ENCODE peak calls at places on chromosomes 16 and 17, in nine cellular contexts. K is prostate gland, D is ovary, W is IMR-90, R is Peyer's patch, T is stomach, H is A549, O is transverse colon, Z is heart left ventricle. L is an unnamed sample.

GRCh38 chr17:17713839-17714238 is 32.6 kb downstream of the RAI1 start:
- DNase-seq in T (peak; percentile 69), H (no peak), D (no peak), Z (peak; percentile 67), O (no peak), K (no peak), W (peak; percentile 55), R (no peak), L (no peak)

GRCh38 chr16:72763927-72764628 is 283.9 kb downstream of the ZFHX3 start:
- DNase-seq in K (no peak), O (no peak), H (no peak), R (no peak), D (no peak), T (no peak), Z (no peak), W (no peak), L (no peak)

GRCh38 chr16:2216330-2216729 is 1.7 kb upstream of the PGP start:
- DNase-seq in W (no peak), O (no peak), R (no peak), T (no peak), Z (no peak), K (no peak), D (no peak), H (no peak), L (no peak)

GRCh38 chr17:34252138-34252889 is 2.8 kb upstream of the CCL2 start:
- DNase-seq in W (peak; percentile 95), T (peak; percentile 75), R (peak; percentile 85), H (peak; percentile 84), O (peak; percentile 81), K (peak; percentile 89), D (peak; percentile 89), Z (peak; percentile 98), L (no peak)

GRCh38 chr16:70704586-70704985 is 18.7 kb upstream of the MTSS2 start:
- DNase-seq in W (no peak), Z (no peak), O (no peak), K (no peak), H (no peak), R (no peak), D (no peak), T (no peak), L (no peak)

GRCh38 chr17:82020874-82021727 is 1.6 kb downstream of the CENPX start:
- DNase-seq in H (peak; percentile 90), T (peak; percentile 81), D (peak; percentile 59), O (peak; percentile 80), R (peak; percentile 87), K (peak; percentile 72), Z (peak; percentile 76), W (peak; percentile 75), L (peak; percentile 79)

GRCh38 chr17:36614974-36615373 is 13.6 kb downstream of the MRM1 start:
- DNase-seq in R (no peak), Z (no peak), H (no peak), O (no peak), K (no peak), T (no peak), W (no peak), D (no peak), L (no peak)

GRCh38 chr17:13572581-13572980 is 29.1 kb downstream of the HS3ST3A1 start:
- DNase-seq in W (no peak), R (no peak), H (no peak), Z (no peak), D (no peak), K (no peak), O (no peak), T (no peak), L (no peak)

GRCh38 chr17:40912506-40913220 is 24.8 kb downstream of the KRT23 start:
- DNase-seq in W (no peak), H (no peak), Z (no peak), R (no peak), D (no peak), T (no peak), K (no peak), O (no peak), L (no peak)

GRCh38 chr16:17392857-17393421 is 77.8 kb downstream of the XYLT1 start:
- DNase-seq in O (no peak), W (no peak), Z (no peak), T (no peak), K (no peak), H (no peak), R (peak; percentile 41), D (no peak), L (no peak)

GRCh38 chr17:76791053-76791980 is 53.4 kb downstream of the MFSD11 start:
- DNase-seq in R (peak; percentile 62), W (peak; percentile 38), O (peak; percentile 63), H (peak; percentile 34), D (peak; percentile 10), T (peak; percentile 27), Z (no peak), K (no peak), L (peak; percentile 63)

GRCh38 chr16:68374961-68375660 is 64.3 kb downstream of the PRMT7 start:
- DNase-seq in K (no peak), D (no peak), T (no peak), H (peak; percentile 22), R (no peak), W (no peak), O (no peak), Z (peak; percentile 11), L (no peak)

DNA sequence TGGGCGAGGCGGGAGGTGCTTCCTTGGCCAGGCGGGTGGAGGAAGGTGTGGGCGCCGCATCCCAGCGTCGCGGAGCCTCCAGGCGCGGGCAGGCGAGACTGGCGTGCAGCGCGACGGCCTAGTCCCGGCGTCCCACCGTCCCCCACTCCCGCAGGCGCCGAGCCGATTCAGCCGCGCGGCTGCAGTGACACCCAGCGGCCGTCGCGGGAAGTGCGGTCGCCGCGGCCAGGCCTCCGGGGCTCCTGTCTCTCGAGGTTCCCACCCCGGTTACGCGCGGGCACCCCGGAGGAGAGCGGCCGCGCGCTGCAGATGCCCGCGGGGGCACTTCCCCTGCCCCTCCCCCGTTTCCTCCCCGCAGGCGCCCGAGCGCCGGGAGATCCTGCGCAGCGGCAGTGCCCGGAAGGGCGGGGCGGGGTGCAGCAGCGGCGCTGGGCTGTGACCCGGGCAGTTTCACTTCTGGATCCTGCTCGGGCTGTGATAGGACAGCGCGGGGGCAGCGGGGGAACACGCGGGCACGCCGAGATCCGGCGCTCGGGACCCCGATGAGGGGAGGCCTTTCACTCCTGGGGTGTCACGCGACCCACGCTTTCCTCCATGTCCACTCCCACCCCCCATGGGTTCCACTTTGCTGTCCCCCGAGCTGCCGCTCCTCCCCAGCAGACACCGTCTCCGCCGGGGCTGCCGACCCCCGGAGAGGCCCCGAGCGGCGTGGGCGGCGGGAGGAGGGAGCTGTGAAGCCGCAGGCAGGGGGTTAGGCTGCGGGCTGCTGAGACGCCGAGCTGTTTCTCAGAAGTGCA is 16.6 kb downstream of the GRB7 start:
- DNase-seq in Z (peak; percentile 95), H (peak; percentile 85), R (peak; percentile 98), K (peak; percentile 81), D (peak; percentile 87), W (peak; percentile 74), O (peak; percentile 97), T (peak; percentile 96), L (peak; percentile 100)
- TF ChIP-seq POLR2A in Z (no peak), H (peak; percentile 68), R (peak; percentile 80), K (peak; percentile 74), D (no peak), W (peak; percentile 30), O (peak; percentile 86), T (no peak), L (peak; percentile 70)

GRCh38 chr17:38559025-38559879 is 46.5 kb downstream of the SRCIN1 start:
- DNase-seq in W (peak; percentile 38), Z (peak; percentile 80), K (peak; percentile 95), D (peak; percentile 87), R (peak; percentile 97), O (peak; percentile 94), T (peak; percentile 94), H (peak; percentile 96), L (no peak)
- TF ChIP-seq POLR2A in W (no peak), Z (no peak), K (peak; percentile 75), D (peak; percentile 68), R (no peak), O (no peak), T (no peak), H (peak; percentile 49), L (no peak)

GRCh38 chr17:28726396-28726911 is 421 bp upstream of the TLCD1 start:
- DNase-seq in Z (peak; percentile 76), W (peak; percentile 39), R (peak; percentile 89), K (peak; percentile 47), T (peak; percentile 69), D (no peak), O (peak; percentile 79), H (peak; percentile 73), L (peak; percentile 73)

GRCh38 chr17:28725660-28726395 is at the start of gene TLCD1:
- DNase-seq in O (peak; percentile 73), H (peak; percentile 86), T (peak; percentile 73), R (peak; percentile 80), D (peak; percentile 53), W (peak; percentile 74), Z (peak; percentile 66), K (peak; percentile 61), L (peak; percentile 83)

GRCh38 chr17:28728364-28729200 is at the start of gene NEK8:
- DNase-seq in T (peak; percentile 100), O (peak; percentile 99), R (peak; percentile 99), D (peak; percentile 94), H (peak; percentile 97), K (peak; percentile 98), W (peak; percentile 90), Z (peak; percentile 94), L (peak; percentile 93)

GRCh38 chr17:28727727-28728363 is 743 bp upstream of the NEK8 start:
- DNase-seq in Z (peak; percentile 46), T (peak; percentile 72), O (peak; percentile 83), K (peak; percentile 69), W (peak; percentile 48), H (peak; percentile 87), R (peak; percentile 93), D (peak; percentile 55), L (peak; percentile 68)

GRCh38 chr17:28726912-28727726 is 1.1 kb upstream of the TLCD1 start:
- DNase-seq in K (peak; percentile 94), D (peak; percentile 91), O (peak; percentile 96), T (peak; percentile 96), Z (peak; percentile 91), W (peak; percentile 90), H (peak; percentile 98), R (peak; percentile 97), L (peak; percentile 95)
- TF ChIP-seq POLR2A in K (no peak), D (peak; percentile 28), O (peak; percentile 50), T (no peak), Z (no peak), W (peak; percentile 62), H (peak; percentile 18), R (peak; percentile 54), L (no peak)

DNA sequence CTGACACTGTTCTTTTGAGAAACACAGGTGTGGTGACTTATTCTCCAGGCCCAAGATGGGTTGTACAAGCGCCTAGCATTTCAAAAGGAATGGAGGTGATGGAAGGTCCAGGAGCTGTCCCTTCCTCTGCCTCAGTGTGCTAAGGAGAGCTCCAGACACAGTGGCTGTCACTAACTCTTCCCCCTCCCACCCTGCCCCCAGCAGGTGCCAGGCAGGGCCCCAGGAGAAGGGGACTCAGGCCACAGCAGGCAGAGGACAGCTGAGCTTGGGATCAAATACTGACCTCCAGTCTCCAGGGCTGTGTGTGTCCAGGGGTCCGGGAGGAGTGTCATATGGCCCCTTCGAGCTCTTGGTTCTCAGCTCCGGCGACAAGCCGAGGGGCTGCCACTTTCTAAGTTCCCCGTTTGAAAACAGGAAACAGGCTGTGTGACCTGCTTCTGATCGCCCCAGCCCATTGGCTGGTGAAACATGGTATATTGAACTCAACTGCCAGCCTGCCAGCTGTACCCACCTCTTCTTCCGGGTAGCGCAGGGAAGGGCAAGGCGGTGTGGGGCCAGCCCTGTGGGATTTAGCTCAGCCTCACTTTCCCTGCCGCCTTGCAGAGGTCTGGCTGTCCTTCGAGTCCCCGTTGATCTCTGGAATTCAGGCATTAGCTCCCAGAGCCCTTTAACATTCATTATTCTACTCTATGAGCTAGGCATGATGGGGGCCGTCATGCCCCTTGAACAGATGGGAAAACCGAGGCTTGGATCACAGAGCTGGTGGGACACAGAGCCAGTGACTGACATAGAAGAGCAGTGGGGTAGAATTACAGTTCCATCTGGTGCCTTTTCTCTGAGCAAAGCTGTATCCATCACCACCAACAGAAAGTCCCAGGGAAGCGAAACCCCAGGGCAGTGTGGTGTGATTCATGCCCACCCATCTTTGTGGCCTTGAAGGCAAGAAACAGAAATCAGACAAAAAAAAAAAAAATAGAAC is at the start of gene SNX20:
- DNase-seq in R (peak; percentile 83), Z (no peak), O (peak; percentile 58), W (no peak), T (peak; percentile 43), H (no peak), D (no peak), K (no peak), L (no peak)
- TF ChIP-seq POLR2A in R (no peak), Z (no peak), O (no peak), W (no peak), T (no peak), H (no peak), D (no peak), K (no peak), L (no peak)